ENCODE peak calls at places on chromosomes 4 and X, in seven cellular contexts. T is stimulated activated CD4-positive, alpha-beta T cell treated with anti-CD3 and anti-CD28 coated beads, Interleukin-1b, Interleukin-23, amount 100 ng/mL, for 24 hours; C is mesothelial cell of epicardium; S is cardiac muscle cell; V is hepatic stellate cell; X is substantia nigra; Y is NCI-H1436. L is an unnamed sample.

GRCh38 chrX:10327651-10328050 is 170.9 kb downstream of the CLCN4 start:
- DNase-seq in S (no peak), Y (no peak), X (no peak), T (no peak), V (no peak), C (no peak), L (no peak)

GRCh38 chr4:10403633-10404445 is 53.4 kb downstream of the ZNF518B start:
- DNase-seq in T (no peak), Y (no peak), V (peak), X (no peak), S (peak), C (no peak), L (no peak)

GRCh38 chrX:54447461-54447860 is 7.3 kb downstream of the TSR2 start:
- DNase-seq in T (no peak), S (peak), Y (peak), X (no peak), V (peak), C (no peak), L (no peak)

GRCh38 chrX:69102805-69103204 is 62.4 kb downstream of the PJA1 start:
- DNase-seq in C (no peak), V (no peak), Y (no peak), X (no peak), T (no peak), S (no peak), L (no peak)

GRCh38 chrX:70664726-70665125 is 220.1 kb downstream of the DLG3 start:
- DNase-seq in C (no peak), S (peak), Y (peak), X (no peak), V (peak), T (no peak), L (no peak)

GRCh38 chr4:98688416-98689290 is 30.2 kb upstream of the TSPAN5 start:
- DNase-seq in T (no peak), Y (no peak), X (no peak), C (no peak), S (peak), V (peak), L (no peak)

GRCh38 chrX:19272452-19272851 is 71.3 kb upstream of the PDHA1 start:
- DNase-seq in X (no peak), T (no peak), S (peak), Y (no peak), V (no peak), C (no peak), L (no peak)

GRCh38 chrX:150517303-150517896 is 51.0 kb upstream of the MTM1 start:
- DNase-seq in S (peak), Y (no peak), X (no peak), V (peak), C (no peak), T (no peak), L (peak)

GRCh38 chr4:30386266-30386895 is 333.8 kb upstream of the PCDH7 start:
- DNase-seq in X (no peak), Y (no peak), C (no peak), S (peak), T (no peak), V (no peak), L (no peak)

GRCh38 chrX:152929898-152930297 is 32.0 kb downstream of the ZNF185 start:
- DNase-seq in X (no peak), C (no peak), T (no peak), S (no peak), V (no peak), Y (no peak), L (no peak)

GRCh38 chr4:56861365-56861764 is 39.9 kb upstream of the SPINK2 start:
- DNase-seq in X (no peak), V (no peak), T (no peak), Y (no peak), S (peak), C (no peak), L (no peak)

GRCh38 chr4:116486401-116486800 is 599.0 kb downstream of the TRAM1L1 start:
- DNase-seq in Y (no peak), V (no peak), T (no peak), S (no peak), X (no peak), C (no peak), L (no peak)

GRCh38 chrX:136212557-136213111 is 38.6 kb downstream of the MAP7D3 start:
- DNase-seq in V (no peak), X (no peak), T (no peak), S (no peak), Y (no peak), C (no peak), L (no peak)

GRCh38 chr4:165476214-165477098 is 97.6 kb downstream of the CPE start:
- DNase-seq in Y (no peak), S (peak), C (no peak), X (no peak), V (no peak), T (no peak), L (no peak)

GRCh38 chrX:55452825-55453124 is 848 bp downstream of the MAGEH1 start:
- DNase-seq in T (no peak), S (no peak), X (no peak), Y (no peak), V (no peak), C (no peak), L (no peak)

GRCh38 chr4:41815478-41815877 is 67.0 kb upstream of the PHOX2B start:
- DNase-seq in X (no peak), T (no peak), V (no peak), Y (no peak), C (no peak), S (no peak), L (no peak)

GRCh38 chr4:123443401-123444297 is 47.1 kb downstream of the SPRY1 start:
- DNase-seq in X (no peak), Y (no peak), S (peak), T (no peak), C (no peak), V (no peak), L (no peak)

GRCh38 chr4:108031427-108032083 is 41.9 kb downstream of the HADH start:
- DNase-seq in Y (no peak), T (no peak), V (no peak), X (no peak), S (no peak), C (no peak), L (no peak)

GRCh38 chr4:156672924-156673323 is 298.7 kb downstream of the PDGFC start:
- DNase-seq in T (no peak), C (no peak), V (no peak), S (no peak), X (no peak), Y (no peak), L (no peak)

GRCh38 chrX:9906919-9907318 is 60.2 kb upstream of the CLDN34 start:
- DNase-seq in V (no peak), T (no peak), Y (no peak), S (no peak), C (no peak), X (no peak), L (no peak)

GRCh38 chr4:89658701-89659024 is 178.3 kb downstream of the SNCA start:
- DNase-seq in C (no peak), Y (no peak), V (no peak), X (no peak), T (no peak), S (no peak), L (no peak)

GRCh38 chrX:63812826-63813225 is 27.8 kb upstream of the ARHGEF9 start:
- DNase-seq in C (no peak), Y (no peak), T (no peak), V (no peak), X (no peak), S (no peak), L (no peak)

GRCh38 chr4:184392321-184392720 is 82.0 kb downstream of the IRF2 start:
- DNase-seq in C (no peak), X (no peak), V (no peak), Y (no peak), S (no peak), T (no peak), L (no peak)

GRCh38 chrX:4710618-4711433 is 997.4 kb upstream of the PRKX start:
- DNase-seq in X (no peak), C (no peak), V (no peak), S (no peak), Y (no peak), T (no peak), L (no peak)

GRCh38 chr4:142351958-142352357 is 494.1 kb downstream of the INPP4B start:
- DNase-seq in X (no peak), C (no peak), Y (no peak), V (no peak), S (no peak), T (no peak), L (no peak)

L was measured in D721Med.